ENCODE peak calls at places on chromosomes 7 and 10, in five cellular contexts. H is PC-3, E is fibroblast of lung, M is keratinocyte, W is kidney. F is an unnamed sample. For H3K9me3, the result is how much of the 10 kb centered on the place peaks cover.

GRCh38 chr10:102230861-102231356 is 4.8 kb downstream of the ELOVL3 start:
- DNase-seq in E (no peak), M (no peak), W (peak), H (no peak), F (peak)

GRCh38 chr7:98105942-98106544 is 619 bp upstream of the LMTK2 start:
- DNase-seq in M (peak), E (no peak), H (peak), W (no peak), F (peak)

GRCh38 chr10:9244880-9245279 is 1190.4 kb downstream of the GATA3 start:
- DNase-seq in W (no peak), E (no peak), M (no peak), H (no peak), F (no peak)

GRCh38 chr7:90033850-90034249 is 120.4 kb upstream of the STEAP1 start:
- DNase-seq in H (no peak), E (no peak), W (no peak), M (no peak), F (no peak)

GRCh38 chr10:78849731-78850130 is 219.0 kb upstream of the ZMIZ1 start:
- DNase-seq in W (no peak), E (no peak), M (no peak), H (no peak), F (no peak)

GRCh38 chr7:84701524-84702306 is 485.1 kb downstream of the SEMA3D start:
- DNase-seq in H (peak), W (no peak), M (no peak), E (peak), F (peak)

GRCh38 chr7:150793569-150794238 is 6.5 kb downstream of the TMEM176B start:
- DNase-seq in E (no peak), H (peak), M (no peak), W (no peak), F (no peak)

GRCh38 chr10:66836057-66836456 is 89.8 kb upstream of the LRRTM3 start:
- DNase-seq in M (peak), E (peak), H (peak), W (no peak), F (no peak)

GRCh38 chr10:116134316-116134715 is 138.7 kb downstream of the GFRA1 start:
- DNase-seq in W (no peak), H (no peak), E (no peak), M (no peak), F (no peak)

GRCh38 chr10:31374146-31374696 is 55.2 kb downstream of the ZEB1 start:
- DNase-seq in E (peak), H (no peak), M (no peak), W (no peak), F (no peak)

GRCh38 chr7:71752171-71752935 is 620.4 kb downstream of the GALNT17 start:
- DNase-seq in H (peak), W (peak), M (no peak), E (no peak), F (peak)

GRCh38 chr10:85612378-85612775 is 754.2 kb downstream of the GRID1 start:
- DNase-seq in H (no peak), E (no peak), W (no peak), M (no peak), F (no peak)

GRCh38 chr7:107610353-107610752 is 30.3 kb downstream of the BCAP29 start:
- DNase-seq in M (no peak), W (no peak), E (peak), H (no peak), F (no peak)

GRCh38 chr10:117546020-117546629 is 3.6 kb downstream of the EMX2 start:
- DNase-seq in E (no peak), W (peak), M (no peak), H (no peak), F (no peak)

GRCh38 chr10:102059987-102060386 is 4.0 kb upstream of the ARMH3 start:
- DNase-seq in E (no peak), W (no peak), H (no peak), M (no peak), F (no peak)

GRCh38 chr7:114857605-114858004 is 64.3 kb upstream of the MDFIC start:
- DNase-seq in M (peak), E (no peak), W (no peak), H (no peak), F (no peak)

GRCh38 chr10:119178371-119179119 is at the start of gene PRDX3:
- DNase-seq in H (peak), E (peak), M (peak), W (peak), F (peak)

GRCh38 chr10:8437896-8438295 is 383.4 kb downstream of the GATA3 start:
- DNase-seq in M (no peak), H (no peak), W (no peak), E (no peak), F (no peak)

GRCh38 chr10:102501201-102502028 is 1.1 kb downstream of the ACTR1A start:
- DNase-seq in E (no peak), H (no peak), W (no peak), M (no peak), F (no peak)

GRCh38 chr7:92671502-92672169 is 81.4 kb upstream of the FAM133B start:
- DNase-seq in H (peak), W (no peak), M (no peak), E (no peak), F (no peak)

GRCh38 chr7:51589111-51589510 is 272.5 kb upstream of the COBL start:
- DNase-seq in H (no peak), M (no peak), E (no peak), W (no peak), F (no peak)

GRCh38 chr10:3887404-3887803 is 102.4 kb upstream of the KLF6 start:
- DNase-seq in E (no peak), M (no peak), H (no peak), W (no peak), F (no peak)

GRCh38 chr7:40374575-40374974 is 239.8 kb downstream of the SUGCT start:
- DNase-seq in W (no peak), M (no peak), E (no peak), H (no peak), F (no peak)

GRCh38 chr10:98536551-98536950 is 89.8 kb upstream of the HPS1 start:
- DNase-seq in E (no peak), H (peak), W (no peak), M (no peak), F (peak)

GRCh38 chr7:2812119-2812487 is 32.0 kb downstream of the GNA12 start:
- DNase-seq in W (no peak), M (no peak), E (peak), H (no peak), F (no peak)

GRCh38 chr7:5429253-5429856 is 5.7 kb upstream of the TNRC18 start:
- DNase-seq in M (no peak), H (peak), E (peak), W (peak), F (peak)
- H3K4me3 ChIP-seq in M (peak), H (peak), E (peak), W (peak), F (peak)

GRCh38 chr10:123722351-123722750 is 56.2 kb downstream of the GPR26 start:
- DNase-seq in M (no peak), W (no peak), E (no peak), H (no peak), F (no peak)

GRCh38 chr10:123724747-123725146 is 58.6 kb downstream of the GPR26 start:
- DNase-seq in H (no peak), W (no peak), M (no peak), E (no peak), F (no peak)

GRCh38 chr10:123729523-123729922 is 63.4 kb downstream of the GPR26 start:
- DNase-seq in H (no peak), W (no peak), M (no peak), E (no peak), F (no peak)

GRCh38 chr10:123726826-123727225 is 60.7 kb downstream of the GPR26 start:
- DNase-seq in E (no peak), H (no peak), W (no peak), M (no peak), F (no peak)

DNA sequence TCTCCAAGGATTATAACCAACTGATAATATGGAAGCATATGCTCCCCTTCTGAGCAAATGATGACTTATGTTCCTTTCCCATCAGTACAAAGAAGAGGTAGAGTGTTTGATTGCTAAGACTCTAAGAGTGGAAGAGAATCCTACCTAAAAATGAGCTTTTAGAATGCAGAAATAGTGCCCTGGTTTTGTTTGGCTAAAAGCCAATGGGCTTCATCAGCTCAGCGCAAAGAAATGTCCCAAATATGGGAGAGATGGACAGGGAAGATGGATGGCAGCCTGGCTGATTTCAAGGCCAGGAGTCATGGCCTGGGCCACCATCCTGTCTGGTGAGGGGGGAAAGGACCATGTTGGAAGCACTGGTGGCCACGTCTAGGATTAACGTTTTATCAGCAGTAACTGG is 60.2 kb downstream of the GPR26 start:
- DNase-seq in E (no peak), W (no peak), M (no peak), H (no peak), F (no peak)
- H3K9me3 ChIP-seq in E (under half), W (under half), M (under half), H (under half), F (under half)

DNA sequence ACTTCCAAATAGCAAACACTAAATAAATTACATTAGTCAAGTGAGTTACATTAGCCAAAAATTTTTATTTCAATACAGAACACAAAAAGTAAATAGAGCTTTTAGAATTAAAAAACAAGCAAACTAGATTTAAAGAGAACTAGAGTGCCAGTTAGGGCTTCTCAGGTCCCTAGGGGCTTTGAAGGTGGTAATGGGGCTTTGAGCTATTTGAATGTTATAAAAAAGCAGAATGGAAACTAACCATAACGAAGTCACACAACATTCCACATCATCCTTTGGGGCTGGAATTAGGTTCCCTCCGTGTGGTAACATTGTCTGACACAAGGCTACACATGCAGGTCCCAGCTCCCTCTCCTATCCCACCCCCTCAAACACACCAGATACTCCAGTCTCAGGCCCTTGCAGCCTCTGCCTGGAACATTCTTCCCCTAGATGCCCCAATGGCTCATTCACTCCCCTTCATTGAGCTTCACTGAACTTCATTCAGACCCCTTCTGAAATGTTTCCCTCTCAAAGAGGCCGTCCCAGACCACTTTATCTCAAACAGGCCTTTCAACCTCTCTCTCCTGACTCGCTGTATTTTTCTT is 15.3 kb downstream of the JAZF1 start:
- DNase-seq in H (no peak), E (peak), W (no peak), M (no peak), F (no peak)
- H3K4me3 ChIP-seq in H (no peak), E (no peak), W (no peak), M (no peak), F (no peak)

DNA sequence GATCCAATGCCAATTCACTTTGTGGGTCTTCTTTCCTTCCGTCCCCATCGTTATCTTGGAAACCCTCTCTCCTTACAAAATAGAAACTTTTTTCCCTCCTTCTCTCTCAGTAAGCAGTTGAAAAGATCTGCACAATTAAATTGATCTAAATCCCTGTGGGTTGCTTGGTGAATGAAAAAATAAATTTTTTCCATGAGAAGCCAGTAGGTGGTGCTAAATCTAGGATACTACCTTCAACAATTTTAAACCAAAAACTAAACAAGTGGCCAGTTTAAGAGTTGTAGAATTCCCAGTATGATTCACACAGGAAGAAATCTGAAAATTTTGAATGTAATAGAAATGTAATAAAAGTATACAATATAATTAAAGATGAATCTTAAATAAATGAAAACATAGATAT is 990.3 kb upstream of the ZNF722 start:
- DNase-seq in H (no peak), M (no peak), E (no peak), W (no peak), F (no peak)
- H3K9me3 ChIP-seq in H (under half), M (under half), E (under half), W (under half), F (under half)

DNA sequence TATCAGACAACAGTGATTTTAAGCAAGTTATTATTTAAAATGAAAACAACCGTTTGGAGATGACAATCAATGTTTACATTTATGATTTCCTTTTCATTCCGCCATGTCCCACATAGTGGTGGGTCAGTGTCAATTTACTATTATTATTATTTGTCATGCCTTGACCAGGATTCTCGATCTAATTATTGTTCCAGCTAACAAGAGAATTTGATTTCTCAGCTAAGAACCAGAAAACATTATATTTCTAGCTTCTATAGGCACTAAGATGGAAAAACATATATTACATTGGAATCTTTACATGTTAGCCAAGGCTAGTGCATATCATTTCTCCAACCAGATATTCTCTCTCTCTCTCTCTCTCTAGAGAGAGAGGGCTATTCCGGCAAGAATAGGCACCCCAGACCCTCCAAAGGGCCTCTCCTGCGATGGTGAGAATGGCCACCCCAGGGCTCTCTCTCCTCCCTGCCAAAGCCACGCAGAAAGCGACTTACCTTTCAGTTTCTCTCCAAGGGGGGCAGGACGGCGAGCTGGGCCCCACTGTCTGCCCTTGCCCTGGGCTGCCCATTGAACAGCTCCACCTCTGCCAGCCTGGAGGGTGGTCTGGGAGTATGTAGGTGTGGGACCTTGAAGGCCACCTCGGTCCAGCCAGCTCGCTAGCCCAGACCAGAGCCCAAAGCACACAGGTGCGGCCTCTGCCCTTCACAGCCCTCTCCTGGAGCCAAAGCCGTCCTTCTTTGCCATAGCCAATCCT is 2.4 kb downstream of the HOXA3 start:
- DNase-seq in M (no peak), W (peak), H (peak), E (no peak), F (peak)
- H3K4me3 ChIP-seq in M (peak), W (peak), H (peak), E (peak), F (peak)

GRCh38 chr7:63040336-63040735 is 958.3 kb upstream of the ZNF722 start:
- DNase-seq in M (no peak), H (no peak), E (no peak), W (no peak), F (no peak)

GRCh38 chr7:63040966-63041610 is 957.6 kb upstream of the ZNF722 start:
- DNase-seq in M (no peak), H (no peak), W (no peak), E (no peak), F (no peak)

GRCh38 chr7:63037242-63037641 is 961.4 kb upstream of the ZNF722 start:
- DNase-seq in H (no peak), W (no peak), M (no peak), E (no peak), F (no peak)

GRCh38 chr7:63039882-63040281 is 958.8 kb upstream of the ZNF722 start:
- DNase-seq in E (no peak), W (no peak), M (no peak), H (no peak), F (no peak)

DNA sequence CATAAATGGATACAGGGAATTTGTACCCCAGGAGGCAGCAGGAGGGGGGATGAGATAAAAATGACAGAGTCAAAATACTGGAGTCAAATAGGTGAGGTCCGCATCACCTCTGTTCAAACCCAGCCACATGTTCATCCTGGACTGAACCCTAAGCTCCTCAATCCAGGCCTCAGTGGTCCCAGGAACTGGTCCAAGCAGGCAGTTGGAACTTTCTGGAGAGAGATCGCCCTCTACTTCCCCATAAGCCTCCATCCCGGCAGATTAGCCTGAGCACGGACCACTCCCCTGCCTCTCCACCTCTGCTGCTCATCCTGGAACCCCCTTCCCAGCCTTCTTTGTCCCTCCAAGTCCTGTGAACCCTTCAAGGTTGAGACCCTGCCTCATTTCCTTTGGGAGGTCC is 959.7 kb upstream of the ZNF722 start:
- DNase-seq in E (no peak), W (no peak), H (no peak), M (no peak), F (no peak)
- H3K9me3 ChIP-seq in E (under half), W (under half), H (under half), M (under half), F (under half)

DNA sequence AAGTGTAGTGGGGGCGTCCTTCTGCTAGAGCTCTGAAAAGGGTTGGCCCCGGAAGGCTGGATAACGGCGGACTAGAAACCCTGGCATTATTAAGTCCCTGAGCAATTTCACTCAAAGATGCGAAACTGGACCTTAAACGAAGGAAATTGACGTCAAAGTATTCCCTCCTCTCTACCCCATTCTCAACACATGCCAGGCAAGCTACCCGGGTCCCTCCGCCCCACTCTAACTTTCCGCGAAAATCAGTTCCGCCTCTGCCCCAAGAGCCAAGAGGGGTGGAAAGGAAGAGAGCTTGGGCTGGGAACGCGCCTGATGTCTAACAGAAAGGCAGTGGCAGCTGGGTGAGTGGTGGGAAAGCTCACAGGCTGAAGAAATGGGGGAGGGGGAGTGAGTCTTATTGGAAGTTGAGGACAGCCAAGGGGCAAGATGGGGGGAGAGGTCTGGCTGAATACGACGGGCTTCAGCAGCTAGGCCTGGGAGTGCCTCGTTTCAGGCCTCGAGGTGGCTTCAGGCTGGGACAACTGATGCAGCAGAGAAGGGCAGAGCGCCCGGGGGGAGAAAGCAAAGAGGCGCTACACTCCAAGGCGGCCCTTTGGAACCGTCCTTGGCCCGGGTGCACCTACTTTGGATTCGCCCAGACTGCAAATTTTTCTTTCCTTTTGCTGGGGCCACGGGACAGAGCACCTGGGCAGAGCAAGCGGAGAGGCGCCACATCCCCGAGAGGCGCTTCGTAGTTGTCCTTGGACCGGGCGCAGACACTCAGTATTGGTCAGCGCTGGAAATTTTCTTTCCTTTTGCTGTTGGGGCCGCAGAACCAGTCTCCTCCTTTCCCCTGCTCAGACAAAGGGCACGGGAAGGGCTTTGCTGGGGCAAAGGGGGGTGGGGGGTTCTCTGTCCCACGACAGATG is 2.0 kb upstream of the FEZF1 start:
- DNase-seq in W (no peak), M (no peak), H (no peak), E (no peak), F (no peak)
- H3K4me3 ChIP-seq in W (no peak), M (no peak), H (no peak), E (no peak), F (no peak)